ENCODE peak calls at places on chromosomes 6 and 20, in eight cellular contexts. B is CD8-positive, alpha-beta T cell; Z is PC-3; S is left ventricle myocardium inferior; V is heart right ventricle; P is right lobe of liver; K is psoas muscle; C is uterus. W is an unnamed sample. For H3K4me1, the result is how much of the 10 kb centered on the place peaks cover.

GRCh38 chr6:119349341-119350201 is at the start of gene MAN1A1:
- DNase-seq in B (peak), Z (peak), S (peak), V (peak), P (peak), K (peak), C (peak), W (peak)

GRCh38 chr6:48150701-48151100 is 39.7 kb upstream of the PTCHD4 start:
- DNase-seq in B (no peak), Z (no peak), S (no peak), V (no peak), P (no peak), K (no peak), C (no peak), W (no peak)

GRCh38 chr20:23245553-23246128 is 105.0 kb upstream of the NXT1 start:
- DNase-seq in B (no peak), Z (peak), S (peak), V (peak), P (peak), K (peak), C (peak), W (peak)

GRCh38 chr6:157287923-157288322 is 35.4 kb downstream of the TMEM242 start:
- DNase-seq in B (no peak), Z (no peak), S (no peak), V (no peak), P (no peak), K (no peak), C (no peak), W (no peak)

GRCh38 chr20:33687370-33687915 is 1.3 kb upstream of the E2F1 start:
- DNase-seq in B (no peak), Z (no peak), S (no peak), V (no peak), P (no peak), K (no peak), C (no peak), W (no peak)

GRCh38 chr20:47011984-47012383 is 117.3 kb downstream of the EYA2 start:
- DNase-seq in B (no peak), Z (no peak), S (no peak), V (no peak), P (no peak), K (no peak), C (no peak), W (no peak)

GRCh38 chr20:25251019-25251418 is 3.1 kb downstream of the PYGB start:
- DNase-seq in B (peak), Z (no peak), S (no peak), V (no peak), P (no peak), K (no peak), C (no peak), W (no peak)

GRCh38 chr20:6040958-6041807 is 12.7 kb downstream of the LRRN4 start:
- DNase-seq in B (no peak), Z (no peak), S (no peak), V (no peak), P (no peak), K (peak), C (no peak), W (no peak)

GRCh38 chr20:33262658-33263065 is 20.4 kb upstream of the BPIFB1 start:
- DNase-seq in B (no peak), Z (peak), S (no peak), V (peak), P (no peak), K (no peak), C (no peak), W (no peak)

GRCh38 chr6:144149894-144150672 is at the start of gene STX11:
- DNase-seq in B (peak), Z (peak), S (peak), V (peak), P (peak), K (peak), C (peak), W (peak)

GRCh38 chr6:91018586-91018985 is 431.7 kb upstream of the MAP3K7 start:
- DNase-seq in B (no peak), Z (no peak), S (no peak), V (no peak), P (no peak), K (no peak), C (no peak), W (no peak)

GRCh38 chr6:14108571-14109410 is 8.8 kb upstream of the CD83 start:
- DNase-seq in B (peak), Z (no peak), S (no peak), V (peak), P (no peak), K (peak), C (no peak), W (no peak)

GRCh38 chr6:154154389-154154967 is 115.4 kb downstream of the OPRM1 start:
- DNase-seq in B (peak), Z (peak), S (no peak), V (peak), P (no peak), K (no peak), C (peak), W (no peak)

GRCh38 chr6:26087284-26088115 is at the start of gene HFE:
- DNase-seq in B (peak), Z (no peak), S (peak), V (peak), P (peak), K (peak), C (peak), W (peak)

GRCh38 chr6:72865467-72865866 is 243.6 kb downstream of the KCNQ5 start:
- DNase-seq in B (no peak), Z (no peak), S (no peak), V (no peak), P (no peak), K (peak), C (no peak), W (no peak)

GRCh38 chr6:119449253-119450156 is 99.9 kb upstream of the MAN1A1 start:
- DNase-seq in B (no peak), Z (no peak), S (no peak), V (no peak), P (no peak), K (no peak), C (no peak), W (no peak)

GRCh38 chr6:53672232-53672631 is 6.7 kb upstream of the KLHL31 start:
- DNase-seq in B (no peak), Z (no peak), S (no peak), V (no peak), P (no peak), K (no peak), C (no peak), W (no peak)

GRCh38 chr6:12482386-12482785 is 192.2 kb downstream of the EDN1 start:
- DNase-seq in B (no peak), Z (peak), S (no peak), V (no peak), P (no peak), K (no peak), C (no peak), W (no peak)

GRCh38 chr20:50420380-50420779 is 89.8 kb upstream of the PTPN1 start:
- DNase-seq in B (no peak), Z (no peak), S (no peak), V (no peak), P (no peak), K (no peak), C (no peak), W (no peak)

GRCh38 chr6:5672581-5673011 is 334.1 kb downstream of the NRN1 start:
- DNase-seq in B (no peak), Z (peak), S (no peak), V (no peak), P (no peak), K (peak), C (peak), W (peak)

GRCh38 chr6:63936399-63936798 is 300.8 kb downstream of the PHF3 start:
- DNase-seq in B (no peak), Z (no peak), S (no peak), V (no peak), P (no peak), K (no peak), C (no peak), W (no peak)

GRCh38 chr6:3277851-3278416 is 19.2 kb downstream of the PSMG4 start:
- DNase-seq in B (no peak), Z (no peak), S (no peak), V (no peak), P (no peak), K (no peak), C (peak), W (no peak)

GRCh38 chr6:108768176-108768555 is 80.1 kb upstream of the ARMC2 start:
- DNase-seq in B (no peak), Z (no peak), S (no peak), V (no peak), P (no peak), K (no peak), C (no peak), W (no peak)

GRCh38 chr6:78835817-78836216 is 31.5 kb upstream of the IRAK1BP1 start:
- DNase-seq in B (no peak), Z (peak), S (no peak), V (no peak), P (no peak), K (no peak), C (no peak), W (no peak)

GRCh38 chr6:49499623-49500022 is at the start of gene GLYATL3:
- DNase-seq in B (no peak), Z (no peak), S (no peak), V (no peak), P (no peak), K (no peak), C (no peak), W (no peak)

GRCh38 chr6:36817864-36818263 is 21.4 kb downstream of the CPNE5 start:
- DNase-seq in B (no peak), Z (no peak), S (no peak), V (no peak), P (no peak), K (no peak), C (no peak), W (no peak)

GRCh38 chr6:82570083-82570482 is 206.5 kb downstream of the TPBG start:
- DNase-seq in B (no peak), Z (peak), S (no peak), V (no peak), P (no peak), K (no peak), C (no peak), W (no peak)

GRCh38 chr6:35178012-35178411 is 35.7 kb upstream of the SCUBE3 start:
- DNase-seq in B (no peak), Z (no peak), S (no peak), V (no peak), P (no peak), K (no peak), C (no peak), W (no peak)

GRCh38 chr6:145310116-145310515 is 425.2 kb downstream of the EPM2A start:
- DNase-seq in B (no peak), Z (peak), S (no peak), V (no peak), P (no peak), K (no peak), C (no peak), W (no peak)

GRCh38 chr6:46254946-46255345 is 84.2 kb upstream of the ENPP5 start:
- DNase-seq in B (no peak), Z (no peak), S (no peak), V (no peak), P (no peak), K (no peak), C (no peak), W (no peak)

GRCh38 chr20:11777861-11778570 is 139.7 kb upstream of the BTBD3 start:
- DNase-seq in B (no peak), Z (peak), S (no peak), V (no peak), P (no peak), K (no peak), C (no peak), W (no peak)

GRCh38 chr20:9161308-9161707 is 92.4 kb downstream of the PLCB4 start:
- DNase-seq in B (no peak), Z (no peak), S (no peak), V (no peak), P (no peak), K (no peak), C (no peak), W (no peak)

GRCh38 chr20:38789503-38790209 is 15.8 kb upstream of the PPP1R16B start:
- DNase-seq in B (no peak), Z (peak), S (no peak), V (no peak), P (no peak), K (no peak), C (no peak), W (no peak)

GRCh38 chr6:7540595-7540994 is 876 bp upstream of the DSP start:
- DNase-seq in B (no peak), Z (no peak), S (peak), V (peak), P (no peak), K (no peak), C (no peak), W (no peak)

GRCh38 chr6:11323666-11324452 is 91.4 kb upstream of the NEDD9 start:
- DNase-seq in B (no peak), Z (no peak), S (peak), V (no peak), P (peak), K (no peak), C (no peak), W (peak)

GRCh38 chr6:15855311-15855710 is 192.5 kb upstream of the DTNBP1 start:
- DNase-seq in B (no peak), Z (no peak), S (no peak), V (no peak), P (no peak), K (no peak), C (no peak), W (no peak)

GRCh38 chr6:137705166-137706064 is 161.6 kb upstream of the TNFAIP3 start:
- DNase-seq in B (peak), Z (peak), S (peak), V (peak), P (peak), K (peak), C (peak), W (peak)

GRCh38 chr20:37379967-37380828 is 34.3 kb downstream of the SRC start:
- DNase-seq in B (no peak), Z (peak), S (no peak), V (no peak), P (no peak), K (peak), C (no peak), W (peak)
- TF ChIP-seq CTCF in B (no peak), Z (no peak), S (no peak), V (no peak), P (no peak), K (no peak), C (no peak), W (no peak)

DNA sequence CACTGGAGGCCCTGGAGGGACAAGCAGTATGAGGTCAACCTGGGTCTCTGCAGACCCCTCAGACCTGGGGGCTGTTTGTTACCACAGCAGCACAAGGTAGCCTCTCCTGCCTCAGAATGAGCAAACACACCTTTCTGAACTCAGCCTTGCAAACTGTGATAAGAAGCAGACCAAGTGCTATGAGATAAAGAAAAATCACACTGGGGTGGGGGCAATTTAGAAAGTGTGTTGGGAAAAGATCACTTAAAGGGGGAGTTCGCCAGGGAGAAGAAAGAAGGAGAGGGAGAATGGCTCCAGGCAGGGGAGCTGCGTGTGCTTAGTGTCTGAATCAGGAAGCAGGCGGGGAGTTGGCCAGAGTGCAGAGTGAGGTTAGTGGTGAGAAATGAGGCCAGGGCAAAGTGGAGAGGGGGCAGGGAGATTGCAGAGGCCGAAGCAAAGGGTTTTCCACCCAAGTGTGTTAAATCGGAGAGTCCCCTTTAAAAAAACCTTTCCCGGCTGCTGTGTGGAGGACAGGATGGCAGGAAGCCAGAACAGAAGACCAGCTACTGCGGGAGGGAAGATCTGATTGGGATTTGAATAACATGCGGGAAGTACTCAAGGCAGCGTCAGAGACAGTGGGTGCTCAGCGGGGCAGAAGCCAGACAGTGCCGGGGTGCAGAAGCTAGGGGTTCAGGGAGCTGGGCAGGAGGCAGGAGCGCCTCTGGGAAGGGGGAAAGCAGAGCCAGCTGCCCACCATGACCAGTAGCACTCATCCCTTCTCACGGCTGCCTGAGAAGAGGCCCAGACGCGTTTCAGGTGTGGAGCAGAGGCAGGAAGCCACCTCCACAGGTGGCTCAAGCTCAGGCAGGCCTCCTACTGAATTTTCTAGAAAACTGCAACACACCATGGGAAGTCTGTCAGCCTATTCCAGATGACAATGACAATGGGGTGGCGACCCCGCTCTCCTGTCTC is 9.0 kb downstream of the ADA start:
- DNase-seq in B (peak), Z (peak), S (peak), V (peak), P (peak), K (peak), C (peak), W (peak)
- H3K4me1 ChIP-seq in B (half or more), Z (under half), S (half or more), V (half or more), P (under half), K (under half), C (under half), W (under half)

GRCh38 chr20:21521596-21522478 is 8.0 kb upstream of the NKX2-2 start:
- DNase-seq in B (no peak), Z (no peak), S (no peak), V (no peak), P (no peak), K (no peak), C (no peak), W (no peak)
- H3K4me3 ChIP-seq in B (no peak), Z (peak), S (peak), V (no peak), P (peak), K (peak), C (no peak), W (no peak)

GRCh38 chr20:63453029-63453523 is 19.4 kb downstream of the KCNQ2 start:
- DNase-seq in B (peak), Z (peak), S (no peak), V (no peak), P (no peak), K (no peak), C (no peak), W (no peak)
- TF ChIP-seq CTCF in B (no peak), Z (peak), S (peak), V (no peak), P (no peak), K (peak), C (no peak), W (no peak)

W was measured in ascending aorta.